ENCODE peak calls at places on chromosomes 1 and 21, in nine cellular contexts. M, W, Q, J, N, V, E, Y and F are unnamed samples.

GRCh38 chr1:239831577-239832355 is 259.9 kb upstream of the FMN2 start:
- DNase-seq in Q (no peak), N (no peak), E (no peak), W (no peak), J (no peak), Y (no peak), V (no peak), M (no peak), F (no peak)

GRCh38 chr1:222644649-222645005 is 26.7 kb downstream of the MIA3 start:
- DNase-seq in J (no peak), Q (no peak), Y (no peak), W (no peak), N (no peak), V (no peak), E (no peak), M (no peak), F (no peak)

GRCh38 chr1:210438928-210439841 is 110.5 kb downstream of the HHAT start:
- DNase-seq in Y (no peak), V (no peak), M (peak), E (no peak), W (no peak), N (no peak), Q (no peak), J (no peak), F (no peak)

GRCh38 chr1:163163861-163164582 is 38.7 kb downstream of the RGS5 start:
- DNase-seq in J (no peak), W (no peak), M (peak), Y (no peak), Q (no peak), V (no peak), N (no peak), E (no peak), F (no peak)

GRCh38 chr1:198106007-198106406 is 50.8 kb upstream of the NEK7 start:
- DNase-seq in W (no peak), E (no peak), V (no peak), Q (no peak), Y (no peak), N (no peak), M (no peak), J (no peak), F (no peak)

GRCh38 chr1:245378352-245379144 is 223.8 kb downstream of the KIF26B start:
- DNase-seq in N (no peak), E (no peak), M (no peak), Y (no peak), W (no peak), J (no peak), Q (no peak), V (no peak), F (no peak)

GRCh38 chr1:212010004-212010403 is 25.4 kb downstream of the INTS7 start:
- DNase-seq in Y (no peak), M (peak), N (no peak), E (no peak), V (peak), Q (no peak), J (no peak), W (no peak), F (no peak)

GRCh38 chr1:64031191-64031590 is 172.2 kb upstream of the UBE2U start:
- DNase-seq in Q (no peak), E (no peak), W (no peak), V (no peak), J (no peak), Y (no peak), N (no peak), M (peak), F (no peak)

GRCh38 chr1:96966536-96967138 is 245.1 kb downstream of the PTBP2 start:
- DNase-seq in V (peak), J (peak), Y (peak), W (no peak), N (peak), M (peak), E (peak), Q (peak), F (no peak)

GRCh38 chr1:23611601-23612327 is 52.5 kb upstream of the ID3 start:
- DNase-seq in Y (no peak), W (no peak), J (no peak), E (peak), Q (no peak), N (no peak), M (no peak), V (no peak), F (no peak)

GRCh38 chr1:22177354-22178003 is 34.6 kb upstream of the WNT4 start:
- DNase-seq in Y (no peak), E (no peak), V (no peak), N (no peak), M (no peak), Q (no peak), J (no peak), W (no peak), F (no peak)

GRCh38 chr1:64487061-64487460 is 17.1 kb downstream of the CACHD1 start:
- DNase-seq in N (no peak), Y (no peak), W (no peak), Q (no peak), M (no peak), V (no peak), E (no peak), J (no peak), F (no peak)

GRCh38 chr21:15462092-15462491 is 267.7 kb upstream of the USP25 start:
- DNase-seq in Y (no peak), N (no peak), V (no peak), M (no peak), Q (no peak), W (no peak), J (no peak), E (no peak), F (no peak)

GRCh38 chr1:217472915-217473314 is 158.0 kb downstream of the GPATCH2 start:
- DNase-seq in M (peak), N (no peak), Y (no peak), Q (no peak), W (no peak), J (no peak), E (no peak), V (no peak), F (no peak)

GRCh38 chr1:180201451-180202200 is 28.4 kb upstream of the LHX4 start:
- DNase-seq in V (no peak), W (no peak), Q (no peak), J (no peak), E (no peak), M (no peak), Y (no peak), N (no peak), F (no peak)

GRCh38 chr1:161706483-161707347 is at the start of gene FCRLA:
- DNase-seq in N (peak), W (no peak), V (no peak), M (peak), E (peak), Y (no peak), J (no peak), Q (no peak), F (no peak)

GRCh38 chr1:60504206-60504868 is 430.8 kb upstream of the C1orf87 start:
- DNase-seq in Y (no peak), J (no peak), M (no peak), N (no peak), W (no peak), Q (no peak), E (no peak), V (no peak), F (no peak)

GRCh38 chr1:200247513-200247912 is 162.3 kb downstream of the ZNF281 start:
- DNase-seq in J (no peak), E (no peak), N (no peak), W (no peak), Q (no peak), V (no peak), M (no peak), Y (no peak), F (no peak)

GRCh38 chr21:36211660-36212512 is 55.3 kb downstream of the DOP1B start:
- DNase-seq in Q (no peak), J (no peak), M (peak), V (no peak), E (no peak), N (no peak), Y (no peak), W (no peak), F (no peak)

GRCh38 chr21:32757804-32758203 is 13.8 kb downstream of the PAXBP1 start:
- DNase-seq in M (no peak), Q (no peak), Y (no peak), V (no peak), N (no peak), J (no peak), W (no peak), E (no peak), F (no peak)

GRCh38 chr1:206839857-206840256 is 25.6 kb upstream of the IL20 start:
- DNase-seq in Y (no peak), J (no peak), V (no peak), E (no peak), N (no peak), M (peak), Q (no peak), W (no peak), F (no peak)

GRCh38 chr1:247241687-247242086 is 14.2 kb upstream of the VN1R5 start:
- DNase-seq in Q (no peak), J (no peak), V (no peak), W (no peak), Y (no peak), M (no peak), E (no peak), N (no peak), F (no peak)

GRCh38 chr21:34534522-34534921 is 22.5 kb upstream of the KCNE1 start:
- DNase-seq in J (no peak), M (no peak), Y (no peak), E (no peak), Q (no peak), W (no peak), N (no peak), V (peak), F (no peak)

GRCh38 chr1:222240536-222241181 is 307.2 kb downstream of the HHIPL2 start:
- DNase-seq in N (no peak), M (peak), Y (no peak), W (peak), V (no peak), Q (no peak), J (no peak), E (no peak), F (no peak)

GRCh38 chr1:192747305-192747704 is 61.5 kb upstream of the RGS2 start:
- DNase-seq in E (no peak), Q (no peak), W (no peak), V (no peak), Y (no peak), J (no peak), M (peak), N (no peak), F (no peak)

GRCh38 chr1:173149887-173150286 is 57.2 kb downstream of the TNFSF4 start:
- DNase-seq in Y (peak), W (no peak), E (no peak), V (no peak), Q (no peak), J (no peak), M (peak), N (no peak), F (no peak)

GRCh38 chr1:208149776-208150514 is 94.2 kb downstream of the PLXNA2 start:
- DNase-seq in J (no peak), V (peak), N (peak), Y (no peak), E (no peak), Q (no peak), W (no peak), M (no peak), F (no peak)

GRCh38 chr1:38183094-38183493 is 136.5 kb upstream of the POU3F1 start:
- DNase-seq in J (no peak), M (no peak), V (no peak), Y (no peak), E (no peak), N (no peak), W (no peak), Q (no peak), F (no peak)

GRCh38 chr1:220991506-220991905 is 112.3 kb downstream of the HLX start:
- DNase-seq in Y (no peak), W (no peak), J (no peak), N (no peak), V (no peak), E (no peak), M (no peak), Q (no peak), F (no peak)

GRCh38 chr1:114512595-114513280 is 1.7 kb upstream of the TRIM33 start:
- DNase-seq in M (no peak), W (no peak), V (no peak), J (no peak), N (no peak), Y (no peak), Q (no peak), E (no peak), F (no peak)

GRCh38 chr1:163664706-163665321 is 343.1 kb downstream of the NUF2 start:
- DNase-seq in V (no peak), M (no peak), Q (no peak), W (no peak), Y (no peak), J (no peak), N (no peak), E (no peak), F (no peak)

GRCh38 chr1:163085041-163085903 is 16.1 kb downstream of the RGS4 start:
- DNase-seq in W (no peak), N (no peak), E (no peak), J (no peak), M (peak), V (no peak), Y (no peak), Q (no peak), F (no peak)

GRCh38 chr1:160628799-160629263 is 18.0 kb downstream of the SLAMF1 start:
- DNase-seq in Y (no peak), M (no peak), W (no peak), Q (no peak), J (no peak), V (no peak), E (no peak), N (no peak), F (no peak)
- TF ChIP-seq POLR2A in Y (no peak), M (no peak), W (no peak), Q (no peak), J (no peak), V (no peak), E (no peak), N (no peak), F (no peak)

GRCh38 chr1:158021721-158022120 is 28.3 kb downstream of the KIRREL1 start:
- DNase-seq in M (no peak), Y (no peak), N (no peak), W (no peak), J (no peak), E (no peak), Q (no peak), V (no peak), F (no peak)

GRCh38 chr1:158020877-158021630 is 27.6 kb downstream of the KIRREL1 start:
- DNase-seq in J (no peak), M (no peak), W (no peak), V (no peak), Q (no peak), N (no peak), Y (no peak), E (no peak), F (no peak)

GRCh38 chr1:158017800-158018595 is 24.6 kb downstream of the KIRREL1 start:
- DNase-seq in M (no peak), Q (no peak), N (no peak), E (no peak), V (no peak), J (no peak), W (no peak), Y (no peak), F (no peak)

GRCh38 chr1:158016651-158017335 is 23.3 kb downstream of the KIRREL1 start:
- DNase-seq in Q (no peak), E (no peak), N (no peak), J (no peak), V (no peak), M (no peak), W (no peak), Y (no peak), F (no peak)

DNA sequence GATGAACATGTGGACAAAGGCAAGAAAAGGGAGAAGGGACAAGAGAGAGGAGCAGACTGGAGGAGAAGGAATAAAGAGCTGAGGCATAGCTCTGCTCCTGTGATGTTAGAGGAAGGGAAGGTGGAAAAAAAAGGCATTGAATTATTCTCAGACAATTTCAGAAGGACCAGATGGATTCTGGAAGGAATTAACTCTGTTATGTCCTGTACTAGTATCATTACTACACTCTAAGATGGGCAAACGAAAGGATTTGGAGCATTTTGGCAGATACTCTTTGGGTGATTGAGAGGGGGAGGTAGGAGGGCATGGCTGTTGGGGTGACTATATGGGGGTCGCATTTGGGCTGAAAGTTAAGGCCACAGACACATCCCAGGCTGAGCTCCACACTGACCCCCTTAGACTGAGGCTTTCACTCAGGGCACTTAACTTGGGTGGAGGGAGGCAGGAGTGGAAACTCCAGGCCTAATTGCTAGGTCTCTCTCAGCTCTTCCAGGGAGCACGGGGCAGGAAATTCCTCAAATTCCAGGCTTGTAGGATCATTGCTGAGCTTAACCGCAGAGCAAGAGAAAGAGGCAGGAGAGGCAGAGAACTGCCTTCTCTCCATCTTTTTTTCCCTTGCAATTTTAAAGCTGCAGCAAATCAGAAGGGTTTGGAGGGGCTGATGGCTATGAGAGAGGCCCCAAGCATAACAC is 25.9 kb downstream of the KIRREL1 start:
- DNase-seq in N (peak), E (no peak), J (peak), V (peak), Q (peak), Y (peak), M (peak), W (no peak), F (no peak)
- TF ChIP-seq POLR2A in N (peak), E (no peak), J (no peak), V (no peak), Q (peak), Y (no peak), M (no peak), W (no peak), F (no peak)

GRCh38 chr1:149849246-149849946 is 50.0 kb upstream of the BOLA1 start:
- DNase-seq in Q (no peak), N (no peak), Y (no peak), V (no peak), J (no peak), M (no peak), E (peak), W (no peak), F (no peak)

GRCh38 chr1:149848811-149849210 is 50.6 kb upstream of the BOLA1 start:
- DNase-seq in N (no peak), Y (no peak), Q (no peak), V (peak), E (no peak), M (no peak), W (no peak), J (no peak), F (no peak)

GRCh38 chr1:149846600-149847466 is 52.5 kb upstream of the BOLA1 start:
- DNase-seq in Q (no peak), V (no peak), J (no peak), N (no peak), E (peak), Y (no peak), W (no peak), M (no peak), F (no peak)

GRCh38 chr1:149848340-149848771 is 51.0 kb upstream of the BOLA1 start:
- DNase-seq in E (peak), W (no peak), V (peak), Q (no peak), M (no peak), Y (no peak), J (no peak), N (no peak), F (no peak)

GRCh38 chr1:149849947-149850360 is 49.4 kb upstream of the BOLA1 start:
- DNase-seq in V (no peak), N (no peak), Q (no peak), Y (no peak), J (no peak), M (no peak), E (peak), W (no peak), F (no peak)
- TF ChIP-seq POLR2A in V (no peak), N (no peak), Q (no peak), Y (no peak), J (no peak), M (no peak), E (no peak), W (no peak), F (no peak)

GRCh38 chr1:32377541-32378220 is 15.3 kb downstream of the TSSK3 start:
- DNase-seq in Y (no peak), N (no peak), J (no peak), V (no peak), W (no peak), E (no peak), Q (no peak), M (no peak), F (no peak)

GRCh38 chr1:32367912-32368635 is 5.7 kb downstream of the TSSK3 start:
- DNase-seq in E (no peak), N (no peak), W (no peak), V (no peak), J (no peak), M (no peak), Y (no peak), Q (no peak), F (no peak)

GRCh38 chr1:32374193-32374592 is 11.9 kb downstream of the TSSK3 start:
- DNase-seq in V (no peak), M (no peak), Q (no peak), Y (no peak), E (no peak), J (no peak), W (no peak), N (no peak), F (no peak)

GRCh38 chr1:32376199-32376598 is 13.9 kb downstream of the TSSK3 start:
- DNase-seq in Y (no peak), W (no peak), V (no peak), M (no peak), Q (no peak), J (no peak), N (no peak), E (no peak), F (no peak)

GRCh38 chr1:32372149-32372756 is 9.9 kb downstream of the TSSK3 start:
- DNase-seq in J (no peak), Y (no peak), M (no peak), V (no peak), W (no peak), E (peak), N (no peak), Q (no peak), F (no peak)
- TF ChIP-seq POLR2A in J (no peak), Y (no peak), M (no peak), V (no peak), W (no peak), E (no peak), N (no peak), Q (no peak), F (no peak)

GRCh38 chr1:15409400-15410222 is at the start of gene EFHD2:
- DNase-seq in W (no peak), J (peak), V (peak), N (peak), Q (peak), Y (peak), M (peak), E (peak), F (no peak)
- TF ChIP-seq POLR2A in W (peak), J (peak), V (peak), N (peak), Q (peak), Y (peak), M (peak), E (peak), F (peak)

DNA sequence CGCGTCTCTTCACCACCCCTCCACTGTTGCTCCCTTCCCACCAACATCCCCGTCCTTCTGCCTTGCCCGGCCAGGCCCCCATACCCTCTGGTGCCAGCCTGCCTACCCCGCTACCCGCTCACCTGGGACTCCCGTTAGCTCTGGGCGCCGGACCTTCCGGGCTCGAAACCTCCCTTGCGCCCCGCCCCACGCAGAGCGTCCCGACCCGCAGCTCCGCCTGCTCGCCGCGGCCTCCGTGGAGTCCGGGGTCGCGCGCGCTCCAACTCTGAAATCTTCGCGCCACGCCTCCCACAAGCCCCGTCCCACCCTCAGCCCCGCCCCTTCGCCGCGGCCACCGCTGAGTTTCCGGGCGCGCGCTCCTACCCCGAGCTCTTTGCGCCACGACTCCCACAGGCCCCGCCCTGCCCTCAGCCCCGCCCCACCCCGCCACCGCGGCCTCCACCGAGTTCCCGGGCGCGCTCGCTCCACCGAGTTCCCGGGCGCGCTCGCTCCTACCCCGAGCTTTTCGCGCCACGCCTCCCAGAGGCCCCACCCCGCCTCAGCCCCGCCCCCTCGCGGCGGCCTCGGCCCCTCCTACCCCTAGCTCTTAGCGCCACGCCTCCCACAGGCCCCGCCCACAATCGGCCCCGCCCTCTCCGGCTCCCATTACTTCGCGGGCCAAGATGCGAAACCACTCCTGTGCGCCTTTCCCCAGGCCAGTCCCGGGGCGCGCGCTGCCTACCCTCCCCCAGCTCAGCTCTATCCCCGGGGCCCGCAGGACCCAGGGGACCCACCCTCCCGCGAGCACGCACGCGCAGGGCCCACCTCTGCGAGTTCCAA is at the start of gene IFT25:
- DNase-seq in J (peak), M (peak), V (peak), Q (peak), E (peak), W (peak), N (peak), Y (peak), F (peak)
- TF ChIP-seq POLR2A in J (peak), M (peak), V (peak), Q (peak), E (peak), W (peak), N (peak), Y (peak), F (peak)

GRCh38 chr1:116418091-116418830 is 45.2 kb downstream of the ATP1A1 start:
- DNase-seq in Y (peak), W (no peak), V (peak), E (peak), J (peak), M (peak), Q (peak), N (peak), F (peak)
- TF ChIP-seq POLR2A in Y (peak), W (peak), V (peak), E (peak), J (no peak), M (peak), Q (no peak), N (peak), F (no peak)

GRCh38 chr1:248848596-248848995 is 10.3 kb downstream of the ZNF692 start:
- DNase-seq in V (no peak), E (peak), J (no peak), Q (no peak), Y (no peak), M (no peak), N (no peak), W (no peak), F (no peak)
- TF ChIP-seq POLR2A in V (no peak), E (no peak), J (no peak), Q (no peak), Y (no peak), M (no peak), N (no peak), W (no peak), F (no peak)